ENCODE peak calls at places on chromosome 12, in eight cellular contexts. I, K, E, M, B, Q, S and L are unnamed samples.
A peak's percentile ranks its signal among the peaks of the same experiment; 100 is the strongest.

GRCh38 chr12:49428652-49429549 is 61.6 kb downstream of the SPATS2 start:
- DNase-seq in K (peak; percentile 86), Q (peak; percentile 75), I (no peak), S (no peak), B (no peak), E (no peak), M (no peak), L (peak; percentile 73)

GRCh38 chr12:132071001-132071810 is 72.9 kb downstream of the DDX51 start:
- DNase-seq in E (no peak), S (no peak), K (no peak), M (no peak), B (no peak), I (no peak), Q (no peak), L (no peak)

GRCh38 chr12:13173537-13173936 is 23.0 kb upstream of the EMP1 start:
- DNase-seq in M (no peak), E (peak; percentile 29), B (no peak), I (no peak), S (no peak), Q (peak; percentile 99), K (peak; percentile 97), L (peak; percentile 98)

GRCh38 chr12:49949124-49949845 is 1.3 kb upstream of the AQP2 start:
- DNase-seq in M (no peak), B (no peak), I (no peak), Q (no peak), K (no peak), S (no peak), E (no peak), L (no peak)

GRCh38 chr12:123388948-123389559 is 5.1 kb downstream of the KMT5A start:
- DNase-seq in K (no peak), S (no peak), M (no peak), Q (peak; percentile 55), E (no peak), B (no peak), I (no peak), L (peak; percentile 10)

GRCh38 chr12:91877022-91877421 is 268.6 kb downstream of the BTG1 start:
- DNase-seq in I (peak; percentile 74), Q (peak; percentile 30), S (no peak), M (peak; percentile 64), E (peak; percentile 43), K (peak; percentile 40), B (peak; percentile 86), L (peak; percentile 38)

GRCh38 chr12:112938751-112939150 is 477 bp downstream of the OAS3 start:
- DNase-seq in S (no peak), B (no peak), Q (peak; percentile 16), E (no peak), K (no peak), M (no peak), I (no peak), L (peak; percentile 34)

GRCh38 chr12:98743362-98743953 is 98.4 kb downstream of the APAF1 start:
- DNase-seq in S (no peak), M (no peak), Q (peak; percentile 26), E (no peak), I (no peak), B (peak; percentile 5), K (peak; percentile 22), L (peak; percentile 39)

GRCh38 chr12:31591308-31591901 is 469 bp upstream of the DENND5B start:
- DNase-seq in I (no peak), S (no peak), B (no peak), M (no peak), Q (peak; percentile 43), K (no peak), E (peak; percentile 25), L (peak; percentile 25)

GRCh38 chr12:89566615-89567014 is 40.8 kb upstream of the POC1B start:
- DNase-seq in I (no peak), Q (peak; percentile 77), E (no peak), B (no peak), M (no peak), S (no peak), K (peak; percentile 56), L (no peak)

GRCh38 chr12:97984951-97985350 is 522.3 kb downstream of the RMST start:
- DNase-seq in S (no peak), I (no peak), B (no peak), M (no peak), E (no peak), Q (no peak), K (no peak), L (no peak)